ENCODE peak calls at places on chromosomes 3 and 15, in eight cellular contexts. O, C, T, H, V, Q, B and Y are unnamed samples.

GRCh38 chr15:35117508-35118280 is 32.6 kb upstream of the NANOGP8 start:
- DNase-seq in O (no peak), C (no peak), T (no peak), H (no peak), V (no peak), Q (no peak), B (no peak), Y (no peak)

GRCh38 chr15:71153823-71154524 is 38.7 kb downstream of the THSD4 start:
- DNase-seq in O (no peak), C (no peak), T (no peak), H (no peak), V (no peak), Q (no peak), B (no peak), Y (no peak)

GRCh38 chr15:88981244-88982215 is 68.4 kb upstream of the MFGE8 start:
- DNase-seq in O (peak), C (no peak), T (no peak), H (no peak), V (no peak), Q (no peak), B (no peak), Y (no peak)

GRCh38 chr15:59299919-59300617 is 72.6 kb downstream of the MYO1E start:
- DNase-seq in O (peak), C (peak), T (peak), H (no peak), V (no peak), Q (no peak), B (peak), Y (peak)

GRCh38 chr3:183541738-183542137 is 13.8 kb downstream of the KLHL6 start:
- DNase-seq in O (no peak), C (no peak), T (peak), H (no peak), V (no peak), Q (no peak), B (no peak), Y (no peak)

GRCh38 chr3:163622384-163622783 is 1455.9 kb downstream of the SI start:
- DNase-seq in O (no peak), C (no peak), T (peak), H (peak), V (no peak), Q (peak), B (no peak), Y (no peak)

GRCh38 chr3:127679534-127680145 is 6.9 kb downstream of the ABTB1 start:
- DNase-seq in O (no peak), C (no peak), T (no peak), H (peak), V (no peak), Q (no peak), B (peak), Y (no peak)

GRCh38 chr15:90885432-90886290 is 1.4 kb downstream of the FES start:
- DNase-seq in O (no peak), C (peak), T (peak), H (peak), V (peak), Q (peak), B (no peak), Y (no peak)

GRCh38 chr3:73365756-73366397 is 258.9 kb downstream of the PDZRN3 start:
- DNase-seq in O (peak), C (no peak), T (no peak), H (no peak), V (peak), Q (no peak), B (no peak), Y (no peak)

GRCh38 chr3:60798456-60798855 is 452.8 kb downstream of the FHIT start:
- DNase-seq in O (no peak), C (no peak), T (no peak), H (no peak), V (no peak), Q (no peak), B (no peak), Y (no peak)